ENCODE peak calls at places on chromosomes 7 and 10, in four cellular contexts. One of them, this sample, is unnamed.

GRCh38 chr10:133276435-133277201 is at the start of gene ADAM8:
- DNase-seq in fibroblast of the aortic adventitia: no peak
- DNase-seq in naive thymus-derived CD4-positive, alpha-beta T cell: no peak
- DNase-seq in effector memory CD8-positive, alpha-beta T cell: peak; percentile 60
- DNase-seq in this sample: no peak

GRCh38 chr7:100691676-100692577 is 2.1 kb downstream of the GIGYF1 start:
- DNase-seq in fibroblast of the aortic adventitia: peak; percentile 71
- DNase-seq in naive thymus-derived CD4-positive, alpha-beta T cell: peak; percentile 64
- DNase-seq in effector memory CD8-positive, alpha-beta T cell: peak; percentile 79
- DNase-seq in this sample: peak; percentile 50

GRCh38 chr7:100356416-100357068 is 1.4 kb upstream of the PILRB start:
- DNase-seq in fibroblast of the aortic adventitia: no peak
- DNase-seq in naive thymus-derived CD4-positive, alpha-beta T cell: no peak
- DNase-seq in effector memory CD8-positive, alpha-beta T cell: no peak
- DNase-seq in this sample: no peak

GRCh38 chr7:151075978-151076426 is 4.6 kb downstream of the FASTK start:
- DNase-seq in fibroblast of the aortic adventitia: no peak
- DNase-seq in naive thymus-derived CD4-positive, alpha-beta T cell: no peak
- DNase-seq in effector memory CD8-positive, alpha-beta T cell: no peak
- DNase-seq in this sample: no peak

GRCh38 chr7:48150086-48150485 is 21.2 kb upstream of the ABCA13 start:
- DNase-seq in fibroblast of the aortic adventitia: no peak
- DNase-seq in naive thymus-derived CD4-positive, alpha-beta T cell: no peak
- DNase-seq in effector memory CD8-positive, alpha-beta T cell: no peak
- DNase-seq in this sample: no peak

GRCh38 chr10:100747061-100747825 is 1.9 kb downstream of the PAX2 start:
- DNase-seq in fibroblast of the aortic adventitia: no peak
- DNase-seq in naive thymus-derived CD4-positive, alpha-beta T cell: no peak
- DNase-seq in effector memory CD8-positive, alpha-beta T cell: no peak
- DNase-seq in this sample: no peak

GRCh38 chr10:14801693-14802092 is 27.0 kb upstream of the FAM107B start:
- DNase-seq in fibroblast of the aortic adventitia: no peak
- DNase-seq in naive thymus-derived CD4-positive, alpha-beta T cell: no peak
- DNase-seq in effector memory CD8-positive, alpha-beta T cell: no peak
- DNase-seq in this sample: no peak

GRCh38 chr10:70603439-70603778 is 868 bp upstream of the PRF1 start:
- DNase-seq in fibroblast of the aortic adventitia: no peak
- DNase-seq in naive thymus-derived CD4-positive, alpha-beta T cell: no peak
- DNase-seq in effector memory CD8-positive, alpha-beta T cell: peak; percentile 61
- DNase-seq in this sample: no peak

GRCh38 chr10:86971146-86971991 is 3.1 kb downstream of the ADIRF start:
- DNase-seq in fibroblast of the aortic adventitia: peak; percentile 85
- DNase-seq in naive thymus-derived CD4-positive, alpha-beta T cell: peak; percentile 85
- DNase-seq in effector memory CD8-positive, alpha-beta T cell: peak; percentile 97
- DNase-seq in this sample: peak; percentile 89

GRCh38 chr7:117809958-117810357 is 63.3 kb downstream of the CTTNBP2 start:
- DNase-seq in fibroblast of the aortic adventitia: no peak
- DNase-seq in naive thymus-derived CD4-positive, alpha-beta T cell: no peak
- DNase-seq in effector memory CD8-positive, alpha-beta T cell: no peak
- DNase-seq in this sample: no peak

GRCh38 chr10:48638158-48638557 is 33.3 kb upstream of the ARHGAP22 start:
- DNase-seq in fibroblast of the aortic adventitia: no peak
- DNase-seq in naive thymus-derived CD4-positive, alpha-beta T cell: no peak
- DNase-seq in effector memory CD8-positive, alpha-beta T cell: no peak
- DNase-seq in this sample: no peak

GRCh38 chr10:75569506-75569905 is 138.1 kb downstream of the LRMDA start:
- DNase-seq in fibroblast of the aortic adventitia: peak; percentile 28
- DNase-seq in naive thymus-derived CD4-positive, alpha-beta T cell: no peak
- DNase-seq in effector memory CD8-positive, alpha-beta T cell: no peak
- DNase-seq in this sample: no peak

GRCh38 chr7:23357190-23358093 is 58.3 kb downstream of the MALSU1 start:
- DNase-seq in fibroblast of the aortic adventitia: peak; percentile 76
- DNase-seq in naive thymus-derived CD4-positive, alpha-beta T cell: no peak
- DNase-seq in effector memory CD8-positive, alpha-beta T cell: no peak
- DNase-seq in this sample: peak; percentile 72

GRCh38 chr7:1232103-1232466 is 587 bp upstream of the UNCX start:
- DNase-seq in fibroblast of the aortic adventitia: no peak
- DNase-seq in naive thymus-derived CD4-positive, alpha-beta T cell: no peak
- DNase-seq in effector memory CD8-positive, alpha-beta T cell: no peak
- DNase-seq in this sample: no peak

GRCh38 chr10:128278362-128278761 is 152.1 kb upstream of the MKI67 start:
- DNase-seq in fibroblast of the aortic adventitia: no peak
- DNase-seq in naive thymus-derived CD4-positive, alpha-beta T cell: no peak
- DNase-seq in effector memory CD8-positive, alpha-beta T cell: no peak
- DNase-seq in this sample: no peak

GRCh38 chr10:103759100-103759781 is 96.1 kb downstream of the SH3PXD2A start:
- DNase-seq in fibroblast of the aortic adventitia: peak; percentile 79
- DNase-seq in naive thymus-derived CD4-positive, alpha-beta T cell: peak; percentile 18
- DNase-seq in effector memory CD8-positive, alpha-beta T cell: no peak
- DNase-seq in this sample: peak; percentile 87

GRCh38 chr7:116933465-116933864 is 19.8 kb upstream of the ST7 start:
- DNase-seq in fibroblast of the aortic adventitia: no peak
- DNase-seq in naive thymus-derived CD4-positive, alpha-beta T cell: no peak
- DNase-seq in effector memory CD8-positive, alpha-beta T cell: no peak
- DNase-seq in this sample: no peak

GRCh38 chr10:100730739-100731602 is 14.4 kb upstream of the PAX2 start:
- DNase-seq in fibroblast of the aortic adventitia: peak; percentile 26
- DNase-seq in naive thymus-derived CD4-positive, alpha-beta T cell: no peak
- DNase-seq in effector memory CD8-positive, alpha-beta T cell: no peak
- DNase-seq in this sample: peak; percentile 18

GRCh38 chr10:78251041-78251434 is 217.4 kb downstream of the RPS24 start:
- DNase-seq in fibroblast of the aortic adventitia: no peak
- DNase-seq in naive thymus-derived CD4-positive, alpha-beta T cell: no peak
- DNase-seq in effector memory CD8-positive, alpha-beta T cell: no peak
- DNase-seq in this sample: no peak

GRCh38 chr10:48224979-48225560 is 49.4 kb downstream of the FRMPD2 start:
- DNase-seq in fibroblast of the aortic adventitia: peak; percentile 16
- DNase-seq in naive thymus-derived CD4-positive, alpha-beta T cell: no peak
- DNase-seq in effector memory CD8-positive, alpha-beta T cell: no peak
- DNase-seq in this sample: no peak

GRCh38 chr10:22042557-22043326 is 39.2 kb upstream of the DNAJC1 start:
- DNase-seq in fibroblast of the aortic adventitia: peak; percentile 3
- DNase-seq in naive thymus-derived CD4-positive, alpha-beta T cell: no peak
- DNase-seq in effector memory CD8-positive, alpha-beta T cell: no peak
- DNase-seq in this sample: no peak

GRCh38 chr10:11178606-11179221 is 161.0 kb downstream of the CELF2 start:
- DNase-seq in fibroblast of the aortic adventitia: peak; percentile 39
- DNase-seq in naive thymus-derived CD4-positive, alpha-beta T cell: peak; percentile 84
- DNase-seq in effector memory CD8-positive, alpha-beta T cell: peak; percentile 82
- DNase-seq in this sample: peak; percentile 90

GRCh38 chr7:33905389-33906032 is at the start of gene BMPER:
- DNase-seq in fibroblast of the aortic adventitia: no peak
- DNase-seq in naive thymus-derived CD4-positive, alpha-beta T cell: no peak
- DNase-seq in effector memory CD8-positive, alpha-beta T cell: no peak
- DNase-seq in this sample: no peak

GRCh38 chr7:74253975-74254857 is at the start of gene RFC2:
- DNase-seq in fibroblast of the aortic adventitia: peak; percentile 94
- DNase-seq in naive thymus-derived CD4-positive, alpha-beta T cell: peak; percentile 94
- DNase-seq in effector memory CD8-positive, alpha-beta T cell: peak; percentile 99
- DNase-seq in this sample: peak; percentile 95

GRCh38 chr10:133113146-133113830 is 25.6 kb downstream of the ADGRA1 start:
- DNase-seq in fibroblast of the aortic adventitia: no peak
- DNase-seq in naive thymus-derived CD4-positive, alpha-beta T cell: no peak
- DNase-seq in effector memory CD8-positive, alpha-beta T cell: no peak
- DNase-seq in this sample: no peak